ENCODE peak calls at places on chromosomes 2 and 18, in four cellular contexts. One of them, this sample, is unnamed.

GRCh38 chr2:230925879-230926765 is 1.1 kb upstream of the GPR55 start:
- DNase-seq in glutamatergic neuron: no peak
- DNase-seq in HL-60: no peak
- DNase-seq in epithelial cell of esophagus: peak
- DNase-seq in this sample: no peak

GRCh38 chr18:69400976-69401474 is 337 bp downstream of the DOK6 start:
- DNase-seq in glutamatergic neuron: peak
- DNase-seq in HL-60: no peak
- DNase-seq in epithelial cell of esophagus: peak
- DNase-seq in this sample: peak

GRCh38 chr2:144501118-144501517 is 18.8 kb downstream of the ZEB2 start:
- DNase-seq in glutamatergic neuron: no peak
- DNase-seq in HL-60: no peak
- DNase-seq in epithelial cell of esophagus: no peak
- DNase-seq in this sample: no peak

GRCh38 chr2:41741951-41742563 is 305.8 kb upstream of the PKDCC start:
- DNase-seq in glutamatergic neuron: no peak
- DNase-seq in HL-60: no peak
- DNase-seq in epithelial cell of esophagus: no peak
- DNase-seq in this sample: no peak

GRCh38 chr2:176473177-176473576 is 203.9 kb downstream of the MTX2 start:
- DNase-seq in glutamatergic neuron: no peak
- DNase-seq in HL-60: no peak
- DNase-seq in epithelial cell of esophagus: peak
- DNase-seq in this sample: no peak

GRCh38 chr2:59425292-59425691 is 1128.2 kb downstream of the BCL11A start:
- DNase-seq in glutamatergic neuron: no peak
- DNase-seq in HL-60: no peak
- DNase-seq in epithelial cell of esophagus: peak
- DNase-seq in this sample: no peak

GRCh38 chr2:219294356-219295351 is 14.5 kb downstream of the PTPRN start:
- DNase-seq in glutamatergic neuron: peak
- DNase-seq in HL-60: peak
- DNase-seq in epithelial cell of esophagus: peak
- DNase-seq in this sample: peak

GRCh38 chr2:32366595-32366994 is 9.8 kb downstream of the BIRC6 start:
- DNase-seq in glutamatergic neuron: no peak
- DNase-seq in HL-60: no peak
- DNase-seq in epithelial cell of esophagus: no peak
- DNase-seq in this sample: no peak

GRCh38 chr2:24489465-24489864 is 1.6 kb upstream of the NCOA1 start:
- DNase-seq in glutamatergic neuron: no peak
- DNase-seq in HL-60: no peak
- DNase-seq in epithelial cell of esophagus: no peak
- DNase-seq in this sample: no peak

GRCh38 chr2:145593991-145594702 is 1074.2 kb upstream of the ZEB2 start:
- DNase-seq in glutamatergic neuron: no peak
- DNase-seq in HL-60: no peak
- DNase-seq in epithelial cell of esophagus: peak
- DNase-seq in this sample: no peak

GRCh38 chr18:6219116-6219717 is 195.5 kb downstream of the L3MBTL4 start:
- DNase-seq in glutamatergic neuron: peak
- DNase-seq in HL-60: peak
- DNase-seq in epithelial cell of esophagus: no peak
- DNase-seq in this sample: peak

GRCh38 chr2:109264595-109265328 is 135.8 kb downstream of the SH3RF3 start:
- DNase-seq in glutamatergic neuron: no peak
- DNase-seq in HL-60: no peak
- DNase-seq in epithelial cell of esophagus: no peak
- DNase-seq in this sample: no peak

GRCh38 chr2:65199891-65200290 is 27.7 kb upstream of the ACTR2 start:
- DNase-seq in glutamatergic neuron: no peak
- DNase-seq in HL-60: no peak
- DNase-seq in epithelial cell of esophagus: no peak
- DNase-seq in this sample: no peak

GRCh38 chr2:7745369-7745768 is 828.2 kb downstream of the RNF144A start:
- DNase-seq in glutamatergic neuron: no peak
- DNase-seq in HL-60: no peak
- DNase-seq in epithelial cell of esophagus: peak
- DNase-seq in this sample: no peak

GRCh38 chr2:9707611-9708010 is 76.8 kb upstream of the YWHAQ start:
- DNase-seq in glutamatergic neuron: no peak
- DNase-seq in HL-60: no peak
- DNase-seq in epithelial cell of esophagus: no peak
- DNase-seq in this sample: no peak

GRCh38 chr18:79916546-79917350 is 34.7 kb downstream of the SLC66A2 start:
- DNase-seq in glutamatergic neuron: no peak
- DNase-seq in HL-60: no peak
- DNase-seq in epithelial cell of esophagus: no peak
- DNase-seq in this sample: no peak

GRCh38 chr2:123993728-123994323 is 31.3 kb upstream of the CNTNAP5 start:
- DNase-seq in glutamatergic neuron: peak
- DNase-seq in HL-60: peak
- DNase-seq in epithelial cell of esophagus: peak
- DNase-seq in this sample: peak

GRCh38 chr2:105391058-105391627 is 7.7 kb downstream of the FHL2 start:
- DNase-seq in glutamatergic neuron: no peak
- DNase-seq in HL-60: no peak
- DNase-seq in epithelial cell of esophagus: peak
- DNase-seq in this sample: no peak

GRCh38 chr2:102057502-102058292 is 65.9 kb downstream of the IL1R2 start:
- DNase-seq in glutamatergic neuron: no peak
- DNase-seq in HL-60: no peak
- DNase-seq in epithelial cell of esophagus: no peak
- DNase-seq in this sample: no peak

GRCh38 chr2:158297606-158298005 is 158.9 kb downstream of the CCDC148 start:
- DNase-seq in glutamatergic neuron: no peak
- DNase-seq in HL-60: peak
- DNase-seq in epithelial cell of esophagus: peak
- DNase-seq in this sample: no peak

This sample was measured in SK-N-SH.